ENCODE peak calls at places on chromosomes 3 and 15, in four cellular contexts. X is ELR, I is iPS-NIHi11, B is astrocyte of the spinal cord. E is an unnamed sample.

GRCh38 chr3:79086514-79086913 is 681.3 kb downstream of the ROBO1 start:
- DNase-seq in X (peak), I (peak), B (peak), E (peak)

GRCh38 chr3:114449271-114450007 is 155.6 kb downstream of the TIGIT start:
- DNase-seq in X (no peak), I (no peak), B (peak), E (no peak)

GRCh38 chr15:51866751-51867150 is 37.3 kb downstream of the TMOD3 start:
- DNase-seq in X (no peak), I (no peak), B (no peak), E (no peak)

GRCh38 chr15:33007295-33007855 is 187.1 kb downstream of the FMN1 start:
- DNase-seq in X (peak), I (peak), B (peak), E (no peak)

GRCh38 chr15:90343391-90343790 is 8.7 kb upstream of the ZNF774 start:
- DNase-seq in X (peak), I (no peak), B (no peak), E (no peak)

GRCh38 chr3:56862352-56863062 is 60.8 kb upstream of the ARHGEF3 start:
- DNase-seq in X (peak), I (no peak), B (peak), E (no peak)

GRCh38 chr3:62936626-62937254 is 61.5 kb upstream of the CADPS start:
- DNase-seq in X (no peak), I (no peak), B (no peak), E (no peak)

GRCh38 chr15:52718551-52718950 is 39.4 kb upstream of the ATOSA start:
- DNase-seq in X (no peak), I (no peak), B (no peak), E (no peak)

GRCh38 chr15:79065744-79066376 is 24.7 kb downstream of the RASGRF1 start:
- DNase-seq in X (no peak), I (no peak), B (no peak), E (no peak)

GRCh38 chr3:135329479-135329878 is 534.4 kb downstream of the EPHB1 start:
- DNase-seq in X (no peak), I (no peak), B (no peak), E (no peak)

GRCh38 chr3:178443634-178444033 is 92.6 kb upstream of the KCNMB2 start:
- DNase-seq in X (peak), I (no peak), B (peak), E (no peak)

GRCh38 chr3:52481819-52482521 is 13.2 kb upstream of the STAB1 start:
- DNase-seq in X (peak), I (peak), B (no peak), E (no peak)

GRCh38 chr3:185880600-185880999 is 55.8 kb upstream of the IGF2BP2 start:
- DNase-seq in X (peak), I (no peak), B (no peak), E (no peak)

GRCh38 chr15:98888839-98889479 is 118.6 kb downstream of the PGPEP1L start:
- DNase-seq in X (peak), I (no peak), B (peak), E (no peak)

GRCh38 chr15:33915571-33916407 is 52.5 kb upstream of the CHRM5 start:
- DNase-seq in X (no peak), I (peak), B (no peak), E (no peak)

GRCh38 chr3:45994661-45995369 is 809 bp downstream of the FYCO1 start:
- DNase-seq in X (peak), I (peak), B (no peak), E (peak)

GRCh38 chr3:194632983-194633348 is 253 bp downstream of the TMEM44 start:
- DNase-seq in X (peak), I (no peak), B (no peak), E (no peak)

GRCh38 chr15:82950746-82951370 is 1.7 kb downstream of the HOMER2 start:
- DNase-seq in X (no peak), I (no peak), B (no peak), E (peak)

GRCh38 chr15:99132584-99133287 is 27.9 kb downstream of the SYNM start:
- DNase-seq in X (no peak), I (no peak), B (no peak), E (no peak)

GRCh38 chr3:140455476-140455875 is 222.4 kb upstream of the TRIM42 start:
- DNase-seq in X (no peak), I (no peak), B (peak), E (no peak)

GRCh38 chr15:42107483-42107882 is 13.1 kb upstream of the PLA2G4D start:
- DNase-seq in X (no peak), I (no peak), B (no peak), E (no peak)

GRCh38 chr3:59937206-59937605 is 887.4 kb upstream of the CFAP20DC start:
- DNase-seq in X (no peak), I (no peak), B (no peak), E (no peak)

GRCh38 chr3:153043729-153044314 is 118.2 kb upstream of the RAP2B start:
- DNase-seq in X (peak), I (no peak), B (peak), E (no peak)

GRCh38 chr3:184757010-184757651 is 45.3 kb upstream of the MAGEF1 start:
- DNase-seq in X (no peak), I (no peak), B (peak), E (no peak)

GRCh38 chr3:179018808-179019207 is 52.8 kb downstream of the ZMAT3 start:
- DNase-seq in X (no peak), I (no peak), B (no peak), E (no peak)

GRCh38 chr3:185342458-185343169 is 20.3 kb upstream of the MAP3K13 start:
- DNase-seq in X (peak), I (no peak), B (no peak), E (no peak)

GRCh38 chr3:196941846-196942225 is 492 bp downstream of the NCBP2 start:
- DNase-seq in X (peak), I (peak), B (no peak), E (peak)

GRCh38 chr3:69951616-69952015 is 47.9 kb upstream of the SAMMSON start:
- DNase-seq in X (no peak), I (no peak), B (no peak), E (no peak)

GRCh38 chr3:111210003-111210699 is 138.5 kb downstream of the NECTIN3 start:
- DNase-seq in X (peak), I (no peak), B (no peak), E (peak)

GRCh38 chr3:49465269-49466034 is 4.6 kb upstream of the DAG1 start:
- DNase-seq in X (no peak), I (no peak), B (no peak), E (no peak)

GRCh38 chr15:101393172-101393571 is 96.3 kb downstream of the PCSK6 start:
- DNase-seq in X (no peak), I (no peak), B (no peak), E (no peak)

GRCh38 chr15:50257924-50258323 is 7.6 kb downstream of the HDC start:
- DNase-seq in X (peak), I (no peak), B (peak), E (no peak)

GRCh38 chr3:134885877-134886621 is 91.0 kb downstream of the EPHB1 start:
- DNase-seq in X (peak), I (no peak), B (peak), E (no peak)

GRCh38 chr15:62445244-62445643 is 280.2 kb upstream of the C2CD4B start:
- DNase-seq in X (peak), I (no peak), B (peak), E (no peak)

GRCh38 chr15:39691229-39691628 is 91.4 kb downstream of the FSIP1 start:
- DNase-seq in X (no peak), I (no peak), B (no peak), E (no peak)

GRCh38 chr15:71755092-71755491 is 55.3 kb upstream of the NR2E3 start:
- DNase-seq in X (no peak), I (no peak), B (no peak), E (no peak)

GRCh38 chr3:42134867-42135464 is 43.8 kb downstream of the TRAK1 start:
- DNase-seq in X (no peak), I (no peak), B (no peak), E (no peak)